ENCODE peak calls at places on chromosomes 6 and 20, in four cellular contexts. One of them, this sample, is unnamed.

GRCh38 chr6:70673601-70674000 is 5.9 kb downstream of the SMAP1 start:
- DNase-seq in colonic mucosa: no peak
- DNase-seq in neural progenitor cell: no peak
- DNase-seq in astrocyte: peak; percentile 48
- DNase-seq in this sample: peak; percentile 63

GRCh38 chr6:43999628-44000027 is 127.6 kb downstream of the MRPL14 start:
- DNase-seq in colonic mucosa: no peak
- DNase-seq in neural progenitor cell: no peak
- DNase-seq in astrocyte: no peak
- DNase-seq in this sample: no peak

GRCh38 chr6:139519571-139520031 is 145.2 kb upstream of the CITED2 start:
- DNase-seq in colonic mucosa: no peak
- DNase-seq in neural progenitor cell: no peak
- DNase-seq in astrocyte: peak; percentile 67
- DNase-seq in this sample: no peak

GRCh38 chr6:55108469-55109130 is 65.7 kb upstream of the HCRTR2 start:
- DNase-seq in colonic mucosa: no peak
- DNase-seq in neural progenitor cell: peak; percentile 4
- DNase-seq in astrocyte: no peak
- DNase-seq in this sample: peak; percentile 74

GRCh38 chr6:150238294-150238693 is 95.5 kb downstream of the PPP1R14C start:
- DNase-seq in colonic mucosa: peak; percentile 28
- DNase-seq in neural progenitor cell: no peak
- DNase-seq in astrocyte: no peak
- DNase-seq in this sample: no peak

GRCh38 chr20:58142843-58143185 is 85.6 kb downstream of the ANKRD60 start:
- DNase-seq in colonic mucosa: no peak
- DNase-seq in neural progenitor cell: no peak
- DNase-seq in astrocyte: no peak
- DNase-seq in this sample: peak; percentile 30

GRCh38 chr20:61762208-61762710 is 303.4 kb downstream of the TAF4 start:
- DNase-seq in colonic mucosa: no peak
- DNase-seq in neural progenitor cell: no peak
- DNase-seq in astrocyte: no peak
- DNase-seq in this sample: peak; percentile 19

GRCh38 chr6:133837801-133838349 is 51.0 kb upstream of the TCF21 start:
- DNase-seq in colonic mucosa: peak; percentile 75
- DNase-seq in neural progenitor cell: peak; percentile 80
- DNase-seq in astrocyte: no peak
- DNase-seq in this sample: peak; percentile 96

GRCh38 chr20:20568604-20569205 is 143.7 kb downstream of the RALGAPA2 start:
- DNase-seq in colonic mucosa: no peak
- DNase-seq in neural progenitor cell: peak; percentile 60
- DNase-seq in astrocyte: peak; percentile 16
- DNase-seq in this sample: peak; percentile 51

GRCh38 chr6:111888928-111889696 is 15.9 kb upstream of the FYN start:
- DNase-seq in colonic mucosa: no peak
- DNase-seq in neural progenitor cell: peak; percentile 92
- DNase-seq in astrocyte: no peak
- DNase-seq in this sample: peak; percentile 88

GRCh38 chr20:49747707-49748524 is 34.2 kb upstream of the B4GALT5 start:
- DNase-seq in colonic mucosa: peak; percentile 43
- DNase-seq in neural progenitor cell: no peak
- DNase-seq in astrocyte: peak; percentile 61
- DNase-seq in this sample: peak; percentile 57

GRCh38 chr20:57708694-57709673 is 831 bp downstream of the PMEPA1 start:
- DNase-seq in colonic mucosa: peak; percentile 49
- DNase-seq in neural progenitor cell: peak; percentile 37
- DNase-seq in astrocyte: no peak
- DNase-seq in this sample: no peak

GRCh38 chr6:167934426-167934864 is 63.0 kb upstream of the KIF25 start:
- DNase-seq in colonic mucosa: peak; percentile 47
- DNase-seq in neural progenitor cell: no peak
- DNase-seq in astrocyte: no peak
- DNase-seq in this sample: no peak

GRCh38 chr6:74925683-74926082 is 280.2 kb downstream of the COL12A1 start:
- DNase-seq in colonic mucosa: no peak
- DNase-seq in neural progenitor cell: no peak
- DNase-seq in astrocyte: no peak
- DNase-seq in this sample: no peak

GRCh38 chr20:48238326-48238725 is 453.0 kb upstream of the SULF2 start:
- DNase-seq in colonic mucosa: no peak
- DNase-seq in neural progenitor cell: no peak
- DNase-seq in astrocyte: peak; percentile 94
- DNase-seq in this sample: peak; percentile 53

GRCh38 chr6:157760589-157761330 is 62.3 kb upstream of the SNX9 start:
- DNase-seq in colonic mucosa: no peak
- DNase-seq in neural progenitor cell: no peak
- DNase-seq in astrocyte: peak; percentile 88
- DNase-seq in this sample: peak; percentile 42

GRCh38 chr20:44532981-44533331 is 11.1 kb upstream of the SERINC3 start:
- DNase-seq in colonic mucosa: no peak
- DNase-seq in neural progenitor cell: no peak
- DNase-seq in astrocyte: peak; percentile 47
- DNase-seq in this sample: no peak

GRCh38 chr20:61949714-61950630 is 115.7 kb downstream of the TAF4 start:
- DNase-seq in colonic mucosa: no peak
- DNase-seq in neural progenitor cell: no peak
- DNase-seq in astrocyte: no peak
- DNase-seq in this sample: no peak

GRCh38 chr6:77466055-77467028 is 3.1 kb upstream of the HTR1B start:
- DNase-seq in colonic mucosa: peak; percentile 57
- DNase-seq in neural progenitor cell: peak; percentile 79
- DNase-seq in astrocyte: peak; percentile 51
- DNase-seq in this sample: peak; percentile 87
- H3K9ac ChIP-seq in colonic mucosa: no peak overlapping the region
- H3K9ac ChIP-seq in neural progenitor cell: no peak overlapping the region
- H3K9ac ChIP-seq in astrocyte: peak overlapping the region; percentile 81
- H3K9ac ChIP-seq in this sample: no peak overlapping the region

GRCh38 chr6:50849781-50850180 is 31.1 kb downstream of the TFAP2B start:
- DNase-seq in colonic mucosa: no peak
- DNase-seq in neural progenitor cell: no peak
- DNase-seq in astrocyte: no peak
- DNase-seq in this sample: peak; percentile 63

GRCh38 chr6:50849016-50849748 is 30.5 kb downstream of the TFAP2B start:
- DNase-seq in colonic mucosa: no peak
- DNase-seq in neural progenitor cell: peak; percentile 68
- DNase-seq in astrocyte: no peak
- DNase-seq in this sample: peak; percentile 80

GRCh38 chr6:50850223-50850751 is 31.6 kb downstream of the TFAP2B start:
- DNase-seq in colonic mucosa: no peak
- DNase-seq in neural progenitor cell: peak; percentile 72
- DNase-seq in astrocyte: no peak
- DNase-seq in this sample: peak; percentile 87

GRCh38 chr6:50851269-50851847 is 32.7 kb downstream of the TFAP2B start:
- DNase-seq in colonic mucosa: no peak
- DNase-seq in neural progenitor cell: peak; percentile 48
- DNase-seq in astrocyte: no peak
- DNase-seq in this sample: no peak

DNA sequence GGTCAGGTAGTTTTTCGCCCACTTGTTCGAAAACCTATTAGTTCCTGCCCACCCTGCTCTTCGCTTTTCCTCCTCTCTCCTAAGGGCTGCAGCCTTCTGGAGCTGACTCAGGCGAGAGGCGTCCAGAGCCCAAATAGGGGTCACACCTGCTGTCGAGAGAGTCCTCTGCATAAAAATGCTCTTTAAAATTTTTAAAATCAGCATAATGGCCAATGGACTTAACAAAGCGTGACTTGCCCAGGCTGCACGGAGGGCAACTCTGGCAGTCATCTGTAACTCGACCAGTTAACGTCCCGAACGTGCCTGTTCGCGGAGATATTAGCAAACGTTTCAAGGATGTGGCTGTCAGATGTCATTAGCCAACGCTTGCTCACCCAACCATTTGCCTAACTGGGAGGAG is 32.2 kb downstream of the TFAP2B start:
- DNase-seq in colonic mucosa: no peak
- DNase-seq in neural progenitor cell: peak; percentile 73
- DNase-seq in astrocyte: no peak
- DNase-seq in this sample: peak; percentile 63
- H3K27ac ChIP-seq in colonic mucosa: no peak overlapping the region
- H3K27ac ChIP-seq in neural progenitor cell: no peak overlapping the region
- H3K27ac ChIP-seq in astrocyte: no peak overlapping the region
- H3K27ac ChIP-seq in this sample: no peak overlapping the region

GRCh38 chr6:42745638-42746451 is at the start of gene TBCC:
- DNase-seq in colonic mucosa: peak; percentile 98
- DNase-seq in neural progenitor cell: peak; percentile 99
- DNase-seq in astrocyte: peak; percentile 97
- DNase-seq in this sample: peak; percentile 99
- TF ChIP-seq CTCF in colonic mucosa: no peak
- TF ChIP-seq CTCF in neural progenitor cell: no peak
- TF ChIP-seq CTCF in astrocyte: no peak
- TF ChIP-seq CTCF in this sample: no peak

GRCh38 chr6:1039746-1040145 is 272.2 kb upstream of the FOXQ1 start:
- DNase-seq in colonic mucosa: no peak
- DNase-seq in neural progenitor cell: no peak
- DNase-seq in astrocyte: no peak
- DNase-seq in this sample: no peak

GRCh38 chr6:1037430-1037829 is 274.5 kb upstream of the FOXQ1 start:
- DNase-seq in colonic mucosa: no peak
- DNase-seq in neural progenitor cell: no peak
- DNase-seq in astrocyte: no peak
- DNase-seq in this sample: no peak

GRCh38 chr6:1039191-1039590 is 272.7 kb upstream of the FOXQ1 start:
- DNase-seq in colonic mucosa: peak; percentile 43
- DNase-seq in neural progenitor cell: no peak
- DNase-seq in astrocyte: no peak
- DNase-seq in this sample: no peak

GRCh38 chr6:1042583-1043457 is 269.1 kb upstream of the FOXQ1 start:
- DNase-seq in colonic mucosa: no peak
- DNase-seq in neural progenitor cell: no peak
- DNase-seq in astrocyte: no peak
- DNase-seq in this sample: peak; percentile 17

DNA sequence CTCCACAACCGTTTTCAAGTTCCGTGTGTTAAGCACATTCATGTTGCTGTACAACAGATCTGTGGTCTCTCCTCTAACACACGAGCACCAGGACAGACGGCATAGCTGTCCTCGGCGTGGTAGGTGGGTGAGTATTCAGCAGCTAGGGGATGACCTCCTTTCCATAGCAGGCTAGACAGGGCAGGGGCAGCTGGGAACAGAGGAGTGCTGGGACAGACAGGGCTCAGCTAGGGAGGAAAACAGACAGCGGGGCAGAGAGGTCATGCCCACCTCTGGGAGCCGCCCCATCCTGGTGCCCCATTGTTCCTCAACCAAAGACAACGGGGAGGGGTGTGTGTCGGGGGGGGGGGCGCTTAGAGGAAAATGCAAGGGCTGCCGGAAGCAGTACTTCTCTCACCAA is 271.5 kb upstream of the FOXQ1 start:
- DNase-seq in colonic mucosa: no peak
- DNase-seq in neural progenitor cell: no peak
- DNase-seq in astrocyte: no peak
- DNase-seq in this sample: no peak
- H3K9ac ChIP-seq in colonic mucosa: no peak overlapping the region
- H3K9ac ChIP-seq in neural progenitor cell: no peak overlapping the region
- H3K9ac ChIP-seq in astrocyte: no peak overlapping the region
- H3K9ac ChIP-seq in this sample: no peak overlapping the region

GRCh38 chr6:145017051-145017450 is 718.3 kb downstream of the EPM2A start:
- DNase-seq in colonic mucosa: no peak
- DNase-seq in neural progenitor cell: no peak
- DNase-seq in astrocyte: no peak
- DNase-seq in this sample: no peak

GRCh38 chr6:145012039-145012662 is 723.2 kb downstream of the EPM2A start:
- DNase-seq in colonic mucosa: no peak
- DNase-seq in neural progenitor cell: no peak
- DNase-seq in astrocyte: peak; percentile 31
- DNase-seq in this sample: peak; percentile 72

GRCh38 chr6:145017516-145017915 is 717.8 kb downstream of the EPM2A start:
- DNase-seq in colonic mucosa: no peak
- DNase-seq in neural progenitor cell: no peak
- DNase-seq in astrocyte: no peak
- DNase-seq in this sample: no peak

GRCh38 chr6:145018027-145018426 is 717.3 kb downstream of the EPM2A start:
- DNase-seq in colonic mucosa: no peak
- DNase-seq in neural progenitor cell: no peak
- DNase-seq in astrocyte: no peak
- DNase-seq in this sample: no peak

GRCh38 chr6:145015739-145016558 is 719.4 kb downstream of the EPM2A start:
- DNase-seq in colonic mucosa: no peak
- DNase-seq in neural progenitor cell: no peak
- DNase-seq in astrocyte: peak; percentile 96
- DNase-seq in this sample: no peak
- H3K27ac ChIP-seq in colonic mucosa: no peak overlapping the region
- H3K27ac ChIP-seq in neural progenitor cell: no peak overlapping the region
- H3K27ac ChIP-seq in astrocyte: peak overlapping the region; percentile 60
- H3K27ac ChIP-seq in this sample: no peak overlapping the region

This sample was measured in endodermal cell.